ENCODE peak calls at places on chromosome 5, in nine cellular contexts. B is tibial artery, P is heart right ventricle, M is nephron progenitor cell, O is heart left ventricle, D is cardiac muscle cell, U is H9, F is spleen, K is astrocyte. X is an unnamed sample.

GRCh38 chr5:81749562-81750307 is 1.2 kb downstream of the SSBP2 start:
- DNase-seq in B (peak), P (peak), M (peak), O (peak), D (peak), U (peak), F (peak), K (no peak), X (peak)

GRCh38 chr5:80142996-80143395 is 107.8 kb downstream of the THBS4 start:
- DNase-seq in B (no peak), P (no peak), M (no peak), O (no peak), D (peak), U (no peak), F (no peak), K (no peak), X (no peak)

GRCh38 chr5:36161317-36161716 is 9.4 kb downstream of the SKP2 start:
- DNase-seq in B (no peak), P (no peak), M (no peak), O (no peak), D (no peak), U (no peak), F (no peak), K (no peak), X (no peak)

GRCh38 chr5:180596668-180597231 is 5.5 kb upstream of the SCGB3A1 start:
- DNase-seq in B (peak), P (no peak), M (no peak), O (peak), D (no peak), U (no peak), F (no peak), K (no peak), X (no peak)

GRCh38 chr5:180799194-180799593 is 3.4 kb downstream of the MGAT1 start:
- DNase-seq in B (peak), P (no peak), M (peak), O (no peak), D (peak), U (peak), F (no peak), K (no peak), X (no peak)

GRCh38 chr5:15116996-15117395 is 245.4 kb upstream of the ANKH start:
- DNase-seq in B (no peak), P (no peak), M (no peak), O (no peak), D (no peak), U (no peak), F (no peak), K (no peak), X (no peak)

GRCh38 chr5:138595396-138595795 is 20.2 kb upstream of the HSPA9 start:
- DNase-seq in B (peak), P (no peak), M (no peak), O (no peak), D (peak), U (no peak), F (no peak), K (no peak), X (no peak)

GRCh38 chr5:59587489-59588337 is 305.8 kb downstream of the PDE4D start:
- DNase-seq in B (peak), P (peak), M (peak), O (peak), D (peak), U (peak), F (no peak), K (peak), X (peak)

GRCh38 chr5:179765400-179765799 is 28.4 kb upstream of the LTC4S start:
- DNase-seq in B (peak), P (peak), M (no peak), O (peak), D (no peak), U (no peak), F (peak), K (peak), X (peak)

GRCh38 chr5:82336566-82337351 is 58.6 kb upstream of the RPS23 start:
- DNase-seq in B (no peak), P (no peak), M (no peak), O (no peak), D (no peak), U (no peak), F (no peak), K (no peak), X (no peak)

GRCh38 chr5:116388564-116389258 is 185.9 kb downstream of the SEMA6A start:
- DNase-seq in B (no peak), P (peak), M (no peak), O (peak), D (no peak), U (peak), F (peak), K (no peak), X (peak)

GRCh38 chr5:175741556-175741955 is 83.7 kb downstream of the HRH2 start:
- DNase-seq in B (no peak), P (no peak), M (no peak), O (no peak), D (no peak), U (no peak), F (no peak), K (no peak), X (no peak)

GRCh38 chr5:148829734-148830133 is 3.3 kb downstream of the ADRB2 start:
- DNase-seq in B (no peak), P (no peak), M (no peak), O (no peak), D (peak), U (no peak), F (no peak), K (no peak), X (no peak)

GRCh38 chr5:35545190-35545589 is 72.5 kb upstream of the SPEF2 start:
- DNase-seq in B (no peak), P (no peak), M (no peak), O (no peak), D (no peak), U (no peak), F (no peak), K (no peak), X (no peak)

GRCh38 chr5:55601209-55601618 is 66.5 kb upstream of the PLPP1 start:
- DNase-seq in B (peak), P (peak), M (no peak), O (peak), D (peak), U (no peak), F (no peak), K (peak), X (peak)

GRCh38 chr5:158718738-158719505 is 380.8 kb downstream of the EBF1 start:
- DNase-seq in B (no peak), P (no peak), M (no peak), O (no peak), D (no peak), U (no peak), F (no peak), K (peak), X (no peak)

GRCh38 chr5:123937230-123937629 is 425.3 kb downstream of the CSNK1G3 start:
- DNase-seq in B (no peak), P (peak), M (no peak), O (peak), D (peak), U (peak), F (no peak), K (peak), X (peak)

GRCh38 chr5:96706433-96707111 is 44.4 kb downstream of the CAST start:
- DNase-seq in B (no peak), P (no peak), M (no peak), O (no peak), D (no peak), U (no peak), F (no peak), K (no peak), X (no peak)

GRCh38 chr5:137753227-137753985 is 757 bp downstream of the HNRNPA0 start:
- DNase-seq in B (peak), P (peak), M (peak), O (peak), D (peak), U (no peak), F (peak), K (no peak), X (no peak)

GRCh38 chr5:5370375-5370774 is 52.1 kb upstream of the ICE1 start:
- DNase-seq in B (no peak), P (no peak), M (no peak), O (no peak), D (no peak), U (no peak), F (no peak), K (no peak), X (no peak)

GRCh38 chr5:111153483-111153882 is 61.3 kb downstream of the WDR36 start:
- DNase-seq in B (no peak), P (no peak), M (no peak), O (no peak), D (no peak), U (no peak), F (no peak), K (no peak), X (no peak)
- TF ChIP-seq CTCF in B (no peak), P (no peak), M (no peak), O (no peak), D (no peak), U (no peak), F (no peak), K (no peak), X (no peak)

GRCh38 chr5:160802567-160802966 is 49.4 kb downstream of the ATP10B start:
- DNase-seq in B (no peak), P (no peak), M (no peak), O (no peak), D (peak), U (no peak), F (no peak), K (no peak), X (no peak)
- TF ChIP-seq CTCF in B (no peak), P (no peak), M (peak), O (no peak), D (no peak), U (no peak), F (no peak), K (no peak), X (no peak)

DNA sequence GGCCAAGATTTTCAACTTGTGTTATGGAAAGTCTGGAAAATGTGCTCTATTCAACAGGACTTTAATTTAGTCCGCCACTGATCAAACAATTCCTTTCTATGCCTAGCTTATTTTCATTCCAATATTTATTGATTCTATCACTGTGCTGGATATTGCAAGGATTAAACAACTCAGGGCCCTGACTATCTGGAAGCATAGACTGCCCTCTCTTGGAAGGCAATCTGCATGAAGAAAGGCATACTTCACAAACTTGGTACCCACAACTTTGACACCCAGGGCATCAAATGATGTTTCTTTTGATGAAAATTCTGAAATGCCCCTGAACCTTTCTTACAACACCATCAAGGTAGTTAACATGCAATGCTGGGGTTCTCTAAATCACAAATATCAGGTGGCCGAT is 126.5 kb upstream of the HMHB1 start:
- DNase-seq in B (no peak), P (no peak), M (no peak), O (no peak), D (no peak), U (no peak), F (no peak), K (no peak), X (no peak)
- TF ChIP-seq CTCF in B (no peak), P (peak), M (no peak), O (no peak), D (peak), U (peak), F (no peak), K (peak), X (peak)

DNA sequence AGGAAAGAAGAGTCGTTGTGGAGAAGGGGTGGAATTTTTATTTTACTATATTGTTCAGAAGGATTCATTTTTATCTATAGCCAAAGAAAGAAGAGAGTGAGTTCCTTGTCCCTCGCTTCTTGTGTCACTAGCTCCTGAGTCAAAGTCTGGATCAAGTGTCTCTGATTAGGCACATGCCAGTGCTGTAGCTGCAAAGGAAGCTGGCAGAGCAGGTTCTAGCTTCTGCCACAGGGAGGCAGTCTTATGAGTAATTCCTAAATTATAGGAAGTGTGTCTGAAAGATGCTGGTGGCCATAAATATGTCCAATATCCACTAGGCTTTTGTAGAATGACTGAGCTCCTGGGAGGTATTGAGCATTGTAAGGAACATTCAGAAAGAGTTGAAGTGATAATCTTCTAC is 84.7 kb downstream of the DOCK2 start:
- DNase-seq in B (no peak), P (no peak), M (no peak), O (no peak), D (no peak), U (no peak), F (no peak), K (no peak), X (no peak)
- TF ChIP-seq CTCF in B (no peak), P (no peak), M (no peak), O (no peak), D (no peak), U (peak), F (no peak), K (no peak), X (peak)

GRCh38 chr5:114099161-114099560 is 262.7 kb upstream of the KCNN2 start:
- DNase-seq in B (no peak), P (no peak), M (no peak), O (no peak), D (no peak), U (no peak), F (no peak), K (no peak), X (no peak)

GRCh38 chr5:114097570-114097969 is 264.3 kb upstream of the KCNN2 start:
- DNase-seq in B (no peak), P (no peak), M (no peak), O (no peak), D (no peak), U (no peak), F (no peak), K (no peak), X (no peak)

DNA sequence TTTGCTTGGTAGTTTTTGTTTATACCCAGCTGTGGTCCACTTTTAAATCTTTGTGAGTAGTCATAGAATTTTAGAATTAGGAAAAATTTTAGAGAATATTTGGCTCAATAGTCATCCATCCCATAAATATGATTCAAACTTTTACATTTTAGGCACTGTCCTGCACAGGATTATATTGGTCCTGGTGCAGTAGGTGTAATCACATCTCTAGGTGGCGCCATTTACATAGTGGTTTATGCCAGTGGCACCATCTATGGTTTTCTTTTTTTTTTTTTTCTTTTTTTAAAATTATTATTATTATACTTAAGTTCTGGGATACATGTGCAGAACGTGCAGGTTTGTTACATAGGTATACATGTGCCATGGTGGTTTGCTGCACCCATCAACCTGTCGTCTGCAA is 260.7 kb upstream of the KCNN2 start:
- DNase-seq in B (no peak), P (peak), M (peak), O (no peak), D (peak), U (no peak), F (no peak), K (peak), X (peak)
- TF ChIP-seq CTCF in B (no peak), P (peak), M (peak), O (peak), D (peak), U (peak), F (peak), K (peak), X (peak)

GRCh38 chr5:154461531-154461930 is 15.7 kb downstream of the SAP30L start:
- DNase-seq in B (no peak), P (no peak), M (no peak), O (no peak), D (peak), U (peak), F (no peak), K (no peak), X (peak)
- TF ChIP-seq CTCF in B (no peak), P (peak), M (no peak), O (no peak), D (peak), U (peak), F (no peak), K (peak), X (peak)

GRCh38 chr5:88325868-88326267 is 57.2 kb upstream of the TMEM161B start:
- DNase-seq in B (no peak), P (no peak), M (no peak), O (no peak), D (no peak), U (no peak), F (no peak), K (no peak), X (no peak)
- TF ChIP-seq CTCF in B (no peak), P (no peak), M (no peak), O (no peak), D (no peak), U (no peak), F (no peak), K (no peak), X (no peak)

GRCh38 chr5:154940772-154941620 is at the start of gene MRPL22:
- DNase-seq in B (peak), P (peak), M (peak), O (peak), D (peak), U (peak), F (peak), K (peak), X (peak)
- TF ChIP-seq CTCF in B (peak), P (no peak), M (no peak), O (peak), D (no peak), U (no peak), F (peak), K (no peak), X (no peak)

GRCh38 chr5:6678385-6678784 is 34.8 kb upstream of the TENT4A start:
- DNase-seq in B (no peak), P (no peak), M (no peak), O (no peak), D (no peak), U (no peak), F (no peak), K (no peak), X (no peak)
- TF ChIP-seq CTCF in B (no peak), P (no peak), M (no peak), O (no peak), D (no peak), U (no peak), F (no peak), K (no peak), X (no peak)

X was measured in A673.